ENCODE peak calls at places on chromosomes 12 and 14, in four cellular contexts. G is HepG2, I is A549, C is K562. V is an unnamed sample.

GRCh38 chr12:22415342-22416309 is 81.1 kb upstream of the ST8SIA1 start:
- DNase-seq in C (no peak), I (peak), G (no peak), V (no peak)

GRCh38 chr12:96034631-96035282 is 630 bp downstream of the LTA4H start:
- DNase-seq in I (no peak), G (peak), C (peak), V (peak)

GRCh38 chr14:65502676-65503124 is 90.2 kb downstream of the FUT8 start:
- DNase-seq in C (no peak), I (no peak), G (no peak), V (peak)

GRCh38 chr12:131379758-131380157 is 331.1 kb upstream of the SFSWAP start:
- DNase-seq in G (no peak), C (no peak), I (no peak), V (no peak)

GRCh38 chr12:121839993-121840761 is 18.5 kb downstream of the HPD start:
- DNase-seq in I (no peak), G (no peak), C (no peak), V (no peak)

GRCh38 chr12:71947645-71948105 is 9.0 kb downstream of the TPH2 start:
- DNase-seq in G (peak), C (no peak), I (no peak), V (peak)

GRCh38 chr12:92784795-92785562 is 82.2 kb downstream of the PLEKHG7 start:
- DNase-seq in I (peak), G (peak), C (peak), V (peak)

GRCh38 chr12:46005151-46005797 is 14.9 kb upstream of the SCAF11 start:
- DNase-seq in I (peak), C (no peak), G (no peak), V (peak)

GRCh38 chr12:72618764-72619163 is 346.6 kb downstream of the TRHDE start:
- DNase-seq in G (no peak), I (no peak), C (no peak), V (no peak)

DNA sequence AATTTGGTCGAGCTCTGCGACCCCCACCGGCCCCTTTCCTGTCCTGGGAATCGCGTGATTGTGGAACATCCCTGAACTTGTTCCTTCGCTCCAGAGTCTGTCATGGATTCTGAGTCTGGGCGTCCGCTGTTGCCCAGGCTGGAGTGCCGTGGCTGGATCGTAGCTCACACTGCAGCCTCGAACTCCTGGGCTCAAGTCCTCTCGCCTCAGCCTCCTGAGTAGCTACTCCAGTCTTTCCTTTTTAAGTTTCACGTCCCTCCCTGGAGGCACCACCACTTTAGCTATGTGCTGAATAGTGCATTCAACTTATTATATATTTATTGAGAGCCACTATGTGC is 698 bp downstream of the ACOT6 start:
- DNase-seq in G (no peak), C (no peak), I (peak), V (no peak)
- TF ChIP-seq CTCF in G (no peak), C (no peak), I (no peak), V (no peak)

GRCh38 chr14:102798926-102799325 is 21.7 kb downstream of the TRAF3 start:
- DNase-seq in C (no peak), I (no peak), G (no peak), V (no peak)

GRCh38 chr14:102796661-102797190 is 19.5 kb downstream of the TRAF3 start:
- DNase-seq in G (no peak), C (no peak), I (no peak), V (no peak)

GRCh38 chr14:102795060-102795925 is 18.0 kb downstream of the TRAF3 start:
- DNase-seq in G (peak), I (peak), C (peak), V (peak)

GRCh38 chr14:102789349-102789748 is 12.1 kb downstream of the TRAF3 start:
- DNase-seq in G (no peak), C (no peak), I (no peak), V (no peak)

DNA sequence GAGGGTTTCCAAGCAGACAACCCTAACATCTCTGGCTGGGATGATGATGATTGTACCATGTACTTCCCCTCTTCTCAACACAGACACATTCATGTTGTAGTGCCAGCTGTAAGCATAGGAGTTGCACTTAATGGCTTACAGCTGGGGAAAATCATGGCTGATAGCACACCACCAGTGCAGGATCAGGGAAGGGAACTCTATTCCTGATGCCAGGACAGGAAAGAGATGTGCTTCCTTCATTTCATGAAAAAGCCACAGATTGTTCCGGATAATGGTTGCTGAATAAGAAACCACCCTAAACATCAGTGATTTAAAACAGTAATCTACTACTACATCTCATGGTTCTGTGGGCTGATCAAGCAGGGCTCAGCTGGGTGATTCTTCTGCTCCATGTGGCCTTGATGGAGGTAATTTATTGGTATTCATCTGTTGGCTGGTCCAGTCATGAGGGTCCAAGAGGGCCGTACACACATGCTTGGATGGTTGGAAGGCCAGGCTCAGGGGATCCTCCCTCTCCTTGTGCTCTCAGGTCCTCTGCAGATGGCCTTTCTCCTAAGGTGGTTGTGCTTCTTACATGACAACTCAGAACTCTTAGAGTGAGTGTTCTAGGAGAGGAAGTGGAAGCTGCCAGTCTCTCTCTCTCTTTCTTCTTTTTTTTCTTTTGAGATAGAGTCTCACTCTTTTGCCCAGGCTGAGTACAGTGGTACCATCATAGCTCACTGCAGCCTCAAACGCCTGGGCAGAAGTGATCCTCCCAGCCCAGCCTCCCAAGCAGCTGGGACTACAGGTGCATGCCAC is 16.5 kb downstream of the TRAF3 start:
- DNase-seq in I (no peak), G (no peak), C (no peak), V (no peak)
- TF ChIP-seq MAZ in I (no peak), G (no peak), C (no peak), V (no peak)

GRCh38 chr14:105144666-105145380 is 23.8 kb downstream of the JAG2 start:
- DNase-seq in G (no peak), I (no peak), C (no peak), V (no peak)
- TF ChIP-seq CTCF in G (peak), I (no peak), C (no peak), V (no peak)

DNA sequence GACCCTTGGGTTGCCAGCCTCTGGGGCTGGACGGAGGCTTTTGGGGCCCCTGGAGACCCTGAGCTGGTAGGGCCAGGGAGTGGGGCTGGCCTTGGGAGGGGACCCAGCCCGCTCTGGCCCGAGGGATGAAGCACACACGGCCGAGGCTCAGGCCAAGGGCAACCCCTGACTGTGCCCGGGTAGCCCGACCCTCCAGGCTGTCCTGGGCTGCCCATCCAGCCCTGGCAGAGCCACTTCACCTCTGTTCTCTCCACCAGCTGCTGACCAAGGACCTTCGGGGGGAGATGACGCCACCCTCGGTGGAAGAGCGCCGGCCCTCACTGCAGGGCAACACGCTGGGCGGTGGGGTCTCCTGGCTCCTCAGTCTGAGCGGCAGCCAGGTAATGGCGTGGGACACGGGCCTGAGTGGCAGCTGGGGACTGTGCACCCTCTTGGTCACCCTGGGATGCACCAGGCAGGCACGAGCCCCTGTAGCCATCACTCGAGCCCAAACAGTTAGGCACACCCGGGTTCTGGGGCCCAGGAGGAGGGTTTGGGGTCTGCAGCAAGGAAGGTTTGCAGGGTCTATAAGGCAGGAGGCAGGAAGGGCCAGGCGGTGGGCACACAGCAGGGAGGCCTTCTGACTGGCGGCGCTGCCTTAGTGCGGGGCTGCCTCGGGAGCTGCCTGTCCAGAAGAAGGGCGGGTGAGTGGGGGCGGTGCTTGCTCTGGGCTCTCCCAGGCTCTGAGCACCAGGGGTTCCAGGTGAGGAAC is 19.7 kb downstream of the ASPG start:
- DNase-seq in C (no peak), G (no peak), I (no peak), V (no peak)
- TF ChIP-seq MAZ in C (no peak), G (no peak), I (no peak), V (no peak)

DNA sequence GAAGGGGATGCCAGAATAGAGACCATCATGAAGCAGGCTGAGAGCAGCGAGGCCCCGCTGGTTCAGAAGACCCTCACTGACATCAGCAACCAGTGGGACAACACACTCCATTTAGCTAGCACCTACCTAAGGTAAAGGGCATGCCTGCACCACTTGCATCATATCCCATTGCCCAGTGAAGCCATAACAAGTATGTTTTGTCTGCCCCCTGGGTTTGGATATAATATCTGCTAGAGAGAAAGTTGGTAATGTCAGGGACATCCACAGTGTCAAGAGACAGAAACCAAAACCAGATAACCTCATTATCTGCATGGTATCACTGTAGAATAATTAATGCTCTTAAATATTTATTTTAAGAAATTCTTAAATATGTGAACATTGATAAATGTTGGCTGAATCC is 173.8 kb downstream of the SYNE2 start:
- DNase-seq in I (no peak), G (no peak), C (no peak), V (no peak)
- TF ChIP-seq CTCF in I (no peak), G (no peak), C (no peak), V (no peak)

V was measured in IMR-90.